ENCODE peak calls at places on chromosomes 16 and 17, in seven cellular contexts. H, K, R, G, Q, Z and J are unnamed samples.

GRCh38 chr17:49450181-49450580 is 35.5 kb upstream of the PHB1 start:
- DNase-seq in G (no peak), Z (no peak), Q (no peak), R (no peak), H (no peak), K (no peak), J (no peak)

GRCh38 chr17:8141046-8141445 is 11.2 kb downstream of the PER1 start:
- DNase-seq in Z (no peak), K (no peak), G (no peak), Q (no peak), R (peak; percentile 10), H (no peak), J (no peak)

GRCh38 chr17:4204676-4205075 is 59.1 kb downstream of the ANKFY1 start:
- DNase-seq in G (no peak), H (no peak), K (no peak), R (peak; percentile 64), Q (no peak), Z (peak; percentile 99), J (no peak)

GRCh38 chr16:35797811-35798210 is 2338.4 kb downstream of the TP53TG3F start:
- DNase-seq in Z (no peak), G (no peak), Q (no peak), H (no peak), K (no peak), R (no peak), J (no peak)

GRCh38 chr17:83105512-83105911 is 26.1 kb downstream of the METRNL start:
- DNase-seq in Q (no peak), G (no peak), Z (peak; percentile 58), K (no peak), H (no peak), R (no peak), J (no peak)

GRCh38 chr17:62819511-62820221 is 11.6 kb upstream of the MARCHF10 start:
- DNase-seq in G (peak; percentile 71), R (peak; percentile 93), Q (peak; percentile 67), K (peak; percentile 64), Z (peak; percentile 99), H (peak; percentile 98), J (no peak)

GRCh38 chr16:49700222-49700927 is 155.5 kb downstream of the ZNF423 start:
- DNase-seq in K (peak; percentile 60), H (no peak), R (peak; percentile 37), G (no peak), Q (peak; percentile 64), Z (peak; percentile 39), J (no peak)

GRCh38 chr17:48996696-48997102 is 486 bp upstream of the IGF2BP1 start:
- DNase-seq in R (peak; percentile 64), Q (no peak), G (no peak), K (no peak), Z (no peak), H (no peak), J (no peak)

GRCh38 chr17:32497431-32498205 is 10.8 kb downstream of the CDK5R1 start:
- DNase-seq in Z (peak; percentile 21), K (peak; percentile 40), G (no peak), H (peak; percentile 17), Q (no peak), R (no peak), J (no peak)

GRCh38 chr17:32496348-32497078 is 9.7 kb downstream of the CDK5R1 start:
- DNase-seq in H (peak; percentile 75), R (no peak), K (no peak), G (no peak), Z (peak; percentile 91), Q (no peak), J (no peak)

GRCh38 chr17:32493581-32494513 is 7.1 kb downstream of the CDK5R1 start:
- DNase-seq in K (no peak), H (no peak), Q (no peak), Z (no peak), G (no peak), R (no peak), J (no peak)

GRCh38 chr17:32494621-32495346 is 8.0 kb downstream of the CDK5R1 start:
- DNase-seq in Q (no peak), Z (no peak), K (no peak), H (no peak), G (no peak), R (no peak), J (no peak)

DNA sequence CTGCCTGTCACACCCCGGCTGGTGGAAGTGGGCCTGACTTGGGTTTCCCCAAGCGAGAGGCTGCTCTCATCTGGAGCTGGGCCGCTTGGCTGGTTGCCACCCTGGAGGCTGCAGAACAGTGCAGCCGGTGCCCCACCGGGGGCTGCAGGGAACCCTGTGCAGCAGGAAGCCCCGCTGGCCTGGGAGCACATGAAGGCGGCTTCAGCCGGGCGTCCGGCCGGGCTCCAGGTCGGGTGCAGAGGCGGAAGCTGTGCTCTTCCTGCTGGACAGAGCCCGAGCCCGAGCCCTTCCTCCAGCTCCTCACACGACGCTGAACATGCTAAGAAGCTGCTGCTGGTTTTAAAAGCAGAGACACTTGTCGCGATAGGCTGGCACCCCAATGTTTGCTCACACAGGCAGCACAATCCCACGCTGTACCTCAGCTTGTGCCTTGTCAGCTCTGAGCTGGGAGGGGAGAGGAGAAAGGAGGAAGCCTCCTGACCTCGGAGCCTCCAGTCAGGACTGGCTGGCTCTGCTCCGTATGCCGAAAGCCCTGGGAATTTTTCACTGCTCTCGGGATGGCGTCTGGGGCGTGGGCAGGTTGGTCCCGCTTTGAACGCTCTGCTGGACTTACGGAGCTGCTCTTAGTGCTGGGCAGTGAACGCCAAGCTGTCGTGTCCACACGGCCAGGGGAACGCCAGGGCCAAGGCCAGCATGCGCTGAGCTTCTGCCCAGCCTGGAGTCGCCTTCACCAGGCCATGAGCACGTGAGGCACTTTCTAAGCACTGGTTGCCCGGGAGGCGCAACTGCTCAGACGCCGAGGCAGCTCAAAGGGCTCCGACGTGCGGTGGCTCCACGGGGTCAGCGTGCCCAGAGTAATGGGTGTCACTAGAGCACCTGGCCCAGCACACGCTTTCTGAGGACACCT is 8.8 kb downstream of the CDK5R1 start:
- DNase-seq in R (no peak), H (no peak), G (no peak), Z (peak; percentile 64), K (no peak), Q (peak; percentile 15), J (no peak)
- TF ChIP-seq EZH2phosphoT487 in R (no peak), H (no peak), G (no peak), Z (no peak), K (no peak), Q (no peak), J (no peak)

DNA sequence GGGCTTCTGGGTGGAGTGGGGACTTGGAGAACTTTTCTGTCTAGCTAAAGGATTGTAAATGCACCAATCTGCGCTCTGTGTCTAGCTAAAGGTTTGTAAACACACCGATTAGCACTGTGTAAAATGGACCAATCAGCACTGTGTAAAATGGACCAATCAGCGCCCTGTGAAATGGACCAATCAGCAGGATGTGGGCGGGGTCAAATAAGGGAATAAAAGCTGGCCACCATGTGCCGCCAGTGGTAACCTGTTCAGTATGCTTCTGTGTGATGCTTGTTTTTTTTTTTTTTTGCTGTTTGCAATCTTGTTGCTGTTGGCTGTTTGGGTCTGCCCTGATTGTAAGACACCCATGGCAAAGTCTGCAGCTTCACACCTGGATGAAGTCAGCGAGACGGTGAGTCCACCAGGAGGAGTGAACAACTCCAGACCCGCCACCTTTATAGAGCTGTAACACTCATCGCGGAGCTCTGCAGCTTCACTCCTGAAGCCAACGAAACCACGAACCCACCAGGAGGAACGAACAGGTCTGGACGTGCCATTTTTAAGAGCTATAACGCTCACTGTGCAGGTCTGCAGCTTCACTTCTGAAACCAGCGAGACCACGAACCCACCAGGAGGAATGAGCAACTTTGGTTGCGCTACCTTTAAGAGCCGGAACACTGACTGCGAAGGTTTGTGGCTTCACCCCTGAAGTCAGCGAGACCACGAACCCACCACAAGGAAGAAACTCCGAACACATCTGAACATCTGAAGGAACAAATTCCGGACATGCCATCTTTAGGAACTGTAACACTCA is 85.0 kb upstream of the MED9 start:
- DNase-seq in Q (no peak), Z (peak; percentile 13), R (no peak), K (peak; percentile 22), G (no peak), H (peak; percentile 32), J (peak; percentile 24)
- TF ChIP-seq EZH2 in Q (no peak), Z (no peak), R (no peak), K (no peak), G (no peak), H (no peak), J (no peak)

GRCh38 chr16:67915831-67916723 is 15.6 kb downstream of the CTRL start:
- DNase-seq in Q (no peak), H (no peak), R (peak; percentile 53), Z (no peak), K (no peak), G (no peak), J (no peak)

GRCh38 chr16:67914758-67915622 is 16.7 kb downstream of the CTRL start:
- DNase-seq in K (peak; percentile 43), G (no peak), Q (no peak), H (no peak), Z (no peak), R (no peak), J (no peak)

GRCh38 chr16:67917852-67918236 is 13.8 kb downstream of the CTRL start:
- DNase-seq in R (peak; percentile 77), Z (peak; percentile 97), H (peak; percentile 87), Q (no peak), G (peak; percentile 45), K (no peak), J (no peak)

GRCh38 chr16:67919618-67920210 is 11.9 kb downstream of the CTRL start:
- DNase-seq in Z (peak; percentile 52), G (no peak), K (no peak), Q (no peak), H (no peak), R (no peak), J (no peak)

DNA sequence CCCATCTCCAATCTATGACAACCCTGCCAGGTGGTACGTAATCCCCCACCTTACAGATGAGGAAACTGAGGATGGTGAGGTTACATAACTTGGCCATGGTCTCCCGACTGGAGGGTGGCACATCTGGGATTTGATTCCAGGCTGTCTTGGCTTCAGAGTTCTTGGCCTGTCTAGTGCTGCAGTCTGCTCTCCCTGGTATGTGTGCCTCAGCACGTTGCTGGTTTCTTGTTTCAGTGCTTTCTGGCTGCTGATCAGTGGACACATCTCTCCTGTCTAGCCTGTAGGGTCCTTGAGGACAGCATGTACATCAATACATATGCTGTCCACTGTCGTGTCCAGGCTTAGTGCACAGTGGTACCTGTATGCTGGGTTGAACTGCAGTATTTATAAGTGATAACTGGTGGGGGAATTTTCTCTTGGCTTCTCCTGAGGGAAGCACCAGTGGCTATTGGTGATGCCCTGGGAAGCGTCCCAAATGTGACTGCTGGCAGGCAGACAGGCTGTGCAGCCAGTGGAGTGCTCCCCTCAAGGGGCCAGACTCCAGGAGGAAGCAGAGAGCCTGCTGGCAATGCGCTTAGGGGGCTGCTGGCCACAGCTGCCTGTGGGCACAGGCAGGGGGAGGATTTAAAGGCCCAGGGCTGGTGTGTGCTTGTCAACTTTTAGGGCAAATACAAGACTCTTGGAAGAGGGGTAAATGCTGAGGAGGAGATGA is 14.4 kb downstream of the CTRL start:
- DNase-seq in K (no peak), H (no peak), R (no peak), G (no peak), Q (no peak), Z (peak; percentile 52), J (no peak)
- TF ChIP-seq EZH2phosphoT487 in K (no peak), H (no peak), R (no peak), G (no peak), Q (no peak), Z (no peak), J (no peak)

GRCh38 chr17:41734139-41734948 is at the start of gene HAP1:
- DNase-seq in K (peak; percentile 76), G (no peak), H (peak; percentile 50), Z (peak; percentile 40), Q (peak; percentile 79), R (peak; percentile 43), J (peak; percentile 39)

GRCh38 chr17:41731836-41732235 is 2.6 kb downstream of the HAP1 start:
- DNase-seq in R (no peak), H (no peak), K (no peak), Q (no peak), Z (no peak), G (no peak), J (no peak)

GRCh38 chr17:41735744-41736143 is 1.3 kb upstream of the HAP1 start:
- DNase-seq in H (no peak), Z (no peak), K (no peak), R (no peak), Q (no peak), G (no peak), J (no peak)

GRCh38 chr17:41734949-41735313 is 488 bp upstream of the HAP1 start:
- DNase-seq in Z (peak; percentile 41), H (no peak), Q (peak; percentile 71), G (no peak), K (peak; percentile 75), R (no peak), J (peak; percentile 39)

GRCh38 chr17:41733348-41734138 is 900 bp downstream of the HAP1 start:
- DNase-seq in H (no peak), Q (peak; percentile 53), K (no peak), G (no peak), Z (no peak), R (no peak), J (no peak)
- TF ChIP-seq EZH2 in H (no peak), Q (peak; percentile 78), K (peak; percentile 54), G (no peak), Z (no peak), R (no peak), J (no peak)